ENCODE peak calls at places on chromosomes 4 and X, in seven cellular contexts. One of them, this sample, is unnamed.
A peak's percentile ranks its signal among the peaks of the same experiment; 100 is the strongest.

GRCh38 chr4:150457802-150458201 is 124.1 kb upstream of the MAB21L2 start:
- DNase-seq in tibial artery: no peak
- DNase-seq in CD8-positive, alpha-beta T cell: no peak
- DNase-seq in astrocyte of the cerebellum: no peak
- DNase-seq in choroid plexus epithelial cell: no peak
- DNase-seq in coronary artery: no peak
- DNase-seq in left lung: no peak
- DNase-seq in this sample: no peak

GRCh38 chr4:88900432-88900831 is 156.6 kb downstream of the FAM13A start:
- DNase-seq in choroid plexus epithelial cell: peak; percentile 71
- DNase-seq in CD8-positive, alpha-beta T cell: no peak
- DNase-seq in left lung: no peak
- DNase-seq in astrocyte of the cerebellum: peak; percentile 28
- DNase-seq in coronary artery: no peak
- DNase-seq in tibial artery: no peak
- DNase-seq in this sample: no peak

GRCh38 chr4:183080372-183081115 is 18.5 kb upstream of the WWC2 start:
- DNase-seq in choroid plexus epithelial cell: no peak
- DNase-seq in astrocyte of the cerebellum: no peak
- DNase-seq in left lung: no peak
- DNase-seq in tibial artery: no peak
- DNase-seq in coronary artery: no peak
- DNase-seq in CD8-positive, alpha-beta T cell: no peak
- DNase-seq in this sample: no peak

GRCh38 chrX:77528034-77528433 is 80.8 kb downstream of the FGF16 start:
- DNase-seq in left lung: no peak
- DNase-seq in coronary artery: no peak
- DNase-seq in astrocyte of the cerebellum: no peak
- DNase-seq in tibial artery: no peak
- DNase-seq in choroid plexus epithelial cell: no peak
- DNase-seq in CD8-positive, alpha-beta T cell: no peak
- DNase-seq in this sample: no peak

GRCh38 chr4:42716996-42717395 is 60.1 kb upstream of the ATP8A1 start:
- DNase-seq in tibial artery: no peak
- DNase-seq in choroid plexus epithelial cell: no peak
- DNase-seq in coronary artery: no peak
- DNase-seq in CD8-positive, alpha-beta T cell: no peak
- DNase-seq in left lung: no peak
- DNase-seq in astrocyte of the cerebellum: no peak
- DNase-seq in this sample: no peak

GRCh38 chrX:121641560-121641959 is 594.1 kb downstream of the GLUD2 start:
- DNase-seq in astrocyte of the cerebellum: peak; percentile 38
- DNase-seq in tibial artery: no peak
- DNase-seq in coronary artery: no peak
- DNase-seq in left lung: no peak
- DNase-seq in CD8-positive, alpha-beta T cell: no peak
- DNase-seq in choroid plexus epithelial cell: peak; percentile 64
- DNase-seq in this sample: no peak

GRCh38 chrX:3576886-3577516 is 136.4 kb downstream of the PRKX start:
- DNase-seq in CD8-positive, alpha-beta T cell: no peak
- DNase-seq in astrocyte of the cerebellum: no peak
- DNase-seq in coronary artery: no peak
- DNase-seq in left lung: no peak
- DNase-seq in choroid plexus epithelial cell: peak; percentile 50
- DNase-seq in tibial artery: no peak
- DNase-seq in this sample: no peak

GRCh38 chr4:1204286-1204827 is 32.0 kb upstream of the SPON2 start:
- DNase-seq in astrocyte of the cerebellum: no peak
- DNase-seq in coronary artery: no peak
- DNase-seq in CD8-positive, alpha-beta T cell: no peak
- DNase-seq in tibial artery: no peak
- DNase-seq in left lung: no peak
- DNase-seq in choroid plexus epithelial cell: no peak
- DNase-seq in this sample: no peak

GRCh38 chr4:169765845-169766244 is 8.1 kb upstream of the HPF1 start:
- DNase-seq in left lung: no peak
- DNase-seq in tibial artery: no peak
- DNase-seq in astrocyte of the cerebellum: no peak
- DNase-seq in CD8-positive, alpha-beta T cell: no peak
- DNase-seq in coronary artery: no peak
- DNase-seq in choroid plexus epithelial cell: no peak
- DNase-seq in this sample: no peak

GRCh38 chr4:48841045-48841827 is 10.3 kb downstream of the OCIAD1 start:
- DNase-seq in choroid plexus epithelial cell: no peak
- DNase-seq in left lung: no peak
- DNase-seq in astrocyte of the cerebellum: no peak
- DNase-seq in CD8-positive, alpha-beta T cell: no peak
- DNase-seq in coronary artery: no peak
- DNase-seq in tibial artery: no peak
- DNase-seq in this sample: no peak

GRCh38 chr4:102815981-102816380 is 11.4 kb downstream of the UBE2D3 start:
- DNase-seq in left lung: no peak
- DNase-seq in astrocyte of the cerebellum: peak; percentile 31
- DNase-seq in CD8-positive, alpha-beta T cell: no peak
- DNase-seq in tibial artery: no peak
- DNase-seq in coronary artery: no peak
- DNase-seq in choroid plexus epithelial cell: peak; percentile 81
- DNase-seq in this sample: no peak

GRCh38 chr4:117447925-117448324 is 362.5 kb upstream of the TRAM1L1 start:
- DNase-seq in choroid plexus epithelial cell: no peak
- DNase-seq in coronary artery: no peak
- DNase-seq in tibial artery: no peak
- DNase-seq in CD8-positive, alpha-beta T cell: no peak
- DNase-seq in left lung: no peak
- DNase-seq in astrocyte of the cerebellum: no peak
- DNase-seq in this sample: no peak

GRCh38 chr4:122041312-122041711 is 89.5 kb upstream of the TRPC3 start:
- DNase-seq in CD8-positive, alpha-beta T cell: no peak
- DNase-seq in choroid plexus epithelial cell: no peak
- DNase-seq in left lung: no peak
- DNase-seq in astrocyte of the cerebellum: no peak
- DNase-seq in tibial artery: no peak
- DNase-seq in coronary artery: no peak
- DNase-seq in this sample: no peak

GRCh38 chr4:26860922-26861433 is 337 bp downstream of the STIM2 start:
- DNase-seq in tibial artery: peak; percentile 75
- DNase-seq in left lung: peak; percentile 52
- DNase-seq in choroid plexus epithelial cell: peak; percentile 63
- DNase-seq in CD8-positive, alpha-beta T cell: peak; percentile 44
- DNase-seq in astrocyte of the cerebellum: no peak
- DNase-seq in coronary artery: peak; percentile 81
- DNase-seq in this sample: no peak

GRCh38 chr4:4901877-4902276 is 42.4 kb downstream of the MSX1 start:
- DNase-seq in coronary artery: no peak
- DNase-seq in choroid plexus epithelial cell: no peak
- DNase-seq in left lung: no peak
- DNase-seq in CD8-positive, alpha-beta T cell: no peak
- DNase-seq in astrocyte of the cerebellum: no peak
- DNase-seq in tibial artery: peak; percentile 9
- DNase-seq in this sample: no peak
- TF ChIP-seq CTCF in coronary artery: no peak
- TF ChIP-seq CTCF in choroid plexus epithelial cell: peak; percentile 12
- TF ChIP-seq CTCF in left lung: no peak
- TF ChIP-seq CTCF in CD8-positive, alpha-beta T cell: no peak
- TF ChIP-seq CTCF in astrocyte of the cerebellum: no peak
- TF ChIP-seq CTCF in tibial artery: no peak
- TF ChIP-seq CTCF in this sample: no peak

GRCh38 chrX:10125248-10125615 is 31.5 kb upstream of the CLCN4 start:
- DNase-seq in CD8-positive, alpha-beta T cell: no peak
- DNase-seq in tibial artery: no peak
- DNase-seq in astrocyte of the cerebellum: no peak
- DNase-seq in left lung: no peak
- DNase-seq in choroid plexus epithelial cell: no peak
- DNase-seq in coronary artery: no peak
- DNase-seq in this sample: no peak
- TF ChIP-seq CTCF in CD8-positive, alpha-beta T cell: no peak
- TF ChIP-seq CTCF in tibial artery: no peak
- TF ChIP-seq CTCF in astrocyte of the cerebellum: no peak
- TF ChIP-seq CTCF in left lung: no peak
- TF ChIP-seq CTCF in choroid plexus epithelial cell: no peak
- TF ChIP-seq CTCF in coronary artery: no peak
- TF ChIP-seq CTCF in this sample: no peak

GRCh38 chr4:163679189-163679588 is 184.7 kb downstream of the TMA16 start:
- DNase-seq in left lung: no peak
- DNase-seq in tibial artery: no peak
- DNase-seq in coronary artery: no peak
- DNase-seq in CD8-positive, alpha-beta T cell: no peak
- DNase-seq in choroid plexus epithelial cell: peak; percentile 59
- DNase-seq in astrocyte of the cerebellum: no peak
- DNase-seq in this sample: no peak
- TF ChIP-seq CTCF in left lung: no peak
- TF ChIP-seq CTCF in tibial artery: no peak
- TF ChIP-seq CTCF in coronary artery: no peak
- TF ChIP-seq CTCF in CD8-positive, alpha-beta T cell: no peak
- TF ChIP-seq CTCF in choroid plexus epithelial cell: peak; percentile 59
- TF ChIP-seq CTCF in astrocyte of the cerebellum: peak; percentile 49
- TF ChIP-seq CTCF in this sample: no peak

GRCh38 chrX:155666741-155667140 is 54.0 kb upstream of the TMLHE start:
- DNase-seq in astrocyte of the cerebellum: no peak
- DNase-seq in choroid plexus epithelial cell: no peak
- DNase-seq in CD8-positive, alpha-beta T cell: no peak
- DNase-seq in left lung: no peak
- DNase-seq in coronary artery: no peak
- DNase-seq in tibial artery: no peak
- DNase-seq in this sample: no peak

GRCh38 chrX:155662297-155662696 is 49.5 kb upstream of the TMLHE start:
- DNase-seq in CD8-positive, alpha-beta T cell: no peak
- DNase-seq in tibial artery: no peak
- DNase-seq in left lung: no peak
- DNase-seq in choroid plexus epithelial cell: peak; percentile 9
- DNase-seq in astrocyte of the cerebellum: no peak
- DNase-seq in coronary artery: no peak
- DNase-seq in this sample: no peak
- TF ChIP-seq CTCF in CD8-positive, alpha-beta T cell: no peak
- TF ChIP-seq CTCF in tibial artery: no peak
- TF ChIP-seq CTCF in left lung: no peak
- TF ChIP-seq CTCF in choroid plexus epithelial cell: peak; percentile 47
- TF ChIP-seq CTCF in astrocyte of the cerebellum: no peak
- TF ChIP-seq CTCF in coronary artery: no peak
- TF ChIP-seq CTCF in this sample: no peak

GRCh38 chr4:74441744-74442143 is 3.2 kb upstream of the AREG start:
- DNase-seq in coronary artery: no peak
- DNase-seq in tibial artery: no peak
- DNase-seq in CD8-positive, alpha-beta T cell: no peak
- DNase-seq in left lung: no peak
- DNase-seq in astrocyte of the cerebellum: no peak
- DNase-seq in choroid plexus epithelial cell: no peak
- DNase-seq in this sample: no peak

GRCh38 chr4:74446193-74446868 is 1.4 kb downstream of the AREG start:
- DNase-seq in astrocyte of the cerebellum: no peak
- DNase-seq in coronary artery: no peak
- DNase-seq in left lung: no peak
- DNase-seq in tibial artery: no peak
- DNase-seq in CD8-positive, alpha-beta T cell: no peak
- DNase-seq in choroid plexus epithelial cell: peak; percentile 56
- DNase-seq in this sample: no peak

GRCh38 chr4:74447636-74448233 is 2.8 kb downstream of the AREG start:
- DNase-seq in astrocyte of the cerebellum: no peak
- DNase-seq in CD8-positive, alpha-beta T cell: no peak
- DNase-seq in choroid plexus epithelial cell: peak; percentile 51
- DNase-seq in coronary artery: no peak
- DNase-seq in left lung: no peak
- DNase-seq in tibial artery: no peak
- DNase-seq in this sample: no peak

GRCh38 chr4:74446896-74447295 is 2.0 kb downstream of the AREG start:
- DNase-seq in CD8-positive, alpha-beta T cell: no peak
- DNase-seq in astrocyte of the cerebellum: no peak
- DNase-seq in choroid plexus epithelial cell: peak; percentile 26
- DNase-seq in tibial artery: no peak
- DNase-seq in coronary artery: no peak
- DNase-seq in left lung: no peak
- DNase-seq in this sample: no peak

DNA sequence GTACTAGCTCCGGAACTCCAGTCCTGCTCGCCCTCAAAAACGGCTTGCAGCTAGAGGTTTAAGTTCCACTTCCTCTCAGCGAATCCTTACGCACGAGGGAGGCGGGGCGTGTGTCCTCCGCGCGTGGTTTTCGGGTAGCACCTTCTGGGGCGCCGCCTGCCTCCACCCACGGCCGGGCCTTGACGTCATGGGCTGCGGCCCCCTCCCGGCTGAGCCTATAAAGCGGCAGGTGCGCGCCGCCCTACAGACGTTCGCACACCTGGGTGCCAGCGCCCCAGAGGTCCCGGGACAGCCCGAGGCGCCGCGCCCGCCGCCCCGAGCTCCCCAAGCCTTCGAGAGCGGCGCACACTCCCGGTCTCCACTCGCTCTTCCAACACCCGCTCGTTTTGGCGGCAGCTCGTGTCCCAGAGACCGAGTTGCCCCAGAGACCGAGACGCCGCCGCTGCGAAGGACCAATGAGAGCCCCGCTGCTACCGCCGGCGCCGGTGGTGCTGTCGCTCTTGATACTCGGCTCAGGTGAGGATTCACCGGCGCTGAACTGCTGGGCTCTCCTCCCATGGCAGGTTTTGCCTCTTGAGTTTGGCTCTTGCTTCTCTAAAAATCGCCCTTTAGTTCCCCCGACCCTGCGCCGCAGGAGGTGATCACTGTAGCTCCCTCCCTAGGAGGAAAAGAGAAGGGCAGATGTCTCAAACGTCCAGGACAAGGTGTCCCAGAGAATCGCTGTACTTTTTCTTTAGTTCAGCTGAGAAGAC is at the start of gene AREG:
- DNase-seq in coronary artery: peak; percentile 79
- DNase-seq in choroid plexus epithelial cell: peak; percentile 96
- DNase-seq in astrocyte of the cerebellum: no peak
- DNase-seq in left lung: peak; percentile 94
- DNase-seq in tibial artery: peak; percentile 86
- DNase-seq in CD8-positive, alpha-beta T cell: peak; percentile 78
- DNase-seq in this sample: peak; percentile 83
- TF ChIP-seq CTCF in coronary artery: no peak
- TF ChIP-seq CTCF in choroid plexus epithelial cell: peak; percentile 78
- TF ChIP-seq CTCF in astrocyte of the cerebellum: peak; percentile 72
- TF ChIP-seq CTCF in left lung: peak; percentile 39
- TF ChIP-seq CTCF in tibial artery: peak; percentile 46
- TF ChIP-seq CTCF in CD8-positive, alpha-beta T cell: peak; percentile 64
- TF ChIP-seq CTCF in this sample: peak; percentile 81